ENCODE peak calls at places on chromosomes 1 and 21, in five cellular contexts. One of them, this sample, is unnamed.

GRCh38 chr1:63935148-63935547 is 161.3 kb downstream of the ROR1 start:
- DNase-seq in lung: no peak
- DNase-seq in brain microvascular endothelial cell: no peak
- DNase-seq in fibroblast of lung: peak
- DNase-seq in IMR-90: no peak
- DNase-seq in this sample: no peak

GRCh38 chr21:32044205-32044874 is 171.5 kb downstream of the HUNK start:
- DNase-seq in lung: no peak
- DNase-seq in fibroblast of lung: no peak
- DNase-seq in IMR-90: no peak
- DNase-seq in brain microvascular endothelial cell: no peak
- DNase-seq in this sample: no peak

GRCh38 chr21:41678944-41679343 is 87.9 kb downstream of the RIPK4 start:
- DNase-seq in IMR-90: peak
- DNase-seq in brain microvascular endothelial cell: peak
- DNase-seq in lung: peak
- DNase-seq in fibroblast of lung: peak
- DNase-seq in this sample: peak

GRCh38 chr1:61055110-61055614 is 27.2 kb upstream of the NFIA start:
- DNase-seq in IMR-90: peak
- DNase-seq in lung: no peak
- DNase-seq in fibroblast of lung: peak
- DNase-seq in brain microvascular endothelial cell: no peak
- DNase-seq in this sample: no peak

GRCh38 chr21:32256873-32257620 is 21.8 kb downstream of the MIS18A start:
- DNase-seq in lung: peak
- DNase-seq in brain microvascular endothelial cell: peak
- DNase-seq in IMR-90: peak
- DNase-seq in fibroblast of lung: peak
- DNase-seq in this sample: peak

GRCh38 chr1:174976436-174977107 is 23.2 kb upstream of the CACYBP start:
- DNase-seq in IMR-90: peak
- DNase-seq in brain microvascular endothelial cell: peak
- DNase-seq in fibroblast of lung: peak
- DNase-seq in lung: no peak
- DNase-seq in this sample: no peak

GRCh38 chr1:182087304-182087703 is 25.8 kb upstream of the ZNF648 start:
- DNase-seq in IMR-90: no peak
- DNase-seq in lung: no peak
- DNase-seq in brain microvascular endothelial cell: no peak
- DNase-seq in fibroblast of lung: no peak
- DNase-seq in this sample: no peak

GRCh38 chr1:72227667-72228066 is 54.7 kb downstream of the NEGR1 start:
- DNase-seq in fibroblast of lung: peak
- DNase-seq in IMR-90: peak
- DNase-seq in lung: no peak
- DNase-seq in brain microvascular endothelial cell: no peak
- DNase-seq in this sample: no peak

GRCh38 chr1:243312962-243313634 is 57.3 kb downstream of the SDCCAG8 start:
- DNase-seq in brain microvascular endothelial cell: no peak
- DNase-seq in lung: no peak
- DNase-seq in fibroblast of lung: no peak
- DNase-seq in IMR-90: no peak
- DNase-seq in this sample: no peak

GRCh38 chr1:161200421-161200991 is 1.7 kb upstream of the ADAMTS4 start:
- DNase-seq in lung: no peak
- DNase-seq in brain microvascular endothelial cell: no peak
- DNase-seq in IMR-90: no peak
- DNase-seq in fibroblast of lung: no peak
- DNase-seq in this sample: no peak

GRCh38 chr1:88731475-88731874 is 47.4 kb downstream of the PKN2 start:
- DNase-seq in lung: no peak
- DNase-seq in fibroblast of lung: peak
- DNase-seq in IMR-90: peak
- DNase-seq in brain microvascular endothelial cell: peak
- DNase-seq in this sample: no peak

GRCh38 chr1:39103321-39104157 is 77.4 kb downstream of the NDUFS5 start:
- DNase-seq in fibroblast of lung: peak
- DNase-seq in lung: no peak
- DNase-seq in brain microvascular endothelial cell: peak
- DNase-seq in IMR-90: peak
- DNase-seq in this sample: no peak

GRCh38 chr1:180026556-180026955 is 71.9 kb downstream of the CEP350 start:
- DNase-seq in lung: no peak
- DNase-seq in fibroblast of lung: peak
- DNase-seq in brain microvascular endothelial cell: peak
- DNase-seq in IMR-90: peak
- DNase-seq in this sample: no peak

GRCh38 chr1:2194898-2195673 is 514 bp upstream of the FAAP20 start:
- DNase-seq in fibroblast of lung: peak
- DNase-seq in IMR-90: peak
- DNase-seq in lung: peak
- DNase-seq in brain microvascular endothelial cell: peak
- DNase-seq in this sample: peak

GRCh38 chr21:34653522-34653921 is 15.3 kb upstream of the CLIC6 start:
- DNase-seq in IMR-90: no peak
- DNase-seq in brain microvascular endothelial cell: no peak
- DNase-seq in lung: no peak
- DNase-seq in fibroblast of lung: no peak
- DNase-seq in this sample: no peak

GRCh38 chr1:54332781-54333585 is 73.2 kb downstream of the SSBP3 start:
- DNase-seq in brain microvascular endothelial cell: no peak
- DNase-seq in fibroblast of lung: no peak
- DNase-seq in IMR-90: no peak
- DNase-seq in lung: no peak
- DNase-seq in this sample: no peak

GRCh38 chr21:35199733-35200015 is 150.6 kb upstream of the RUNX1 start:
- DNase-seq in brain microvascular endothelial cell: no peak
- DNase-seq in fibroblast of lung: no peak
- DNase-seq in IMR-90: no peak
- DNase-seq in lung: no peak
- DNase-seq in this sample: no peak

GRCh38 chr1:209430821-209431259 is 152.7 kb upstream of the CAMK1G start:
- DNase-seq in lung: no peak
- DNase-seq in IMR-90: no peak
- DNase-seq in brain microvascular endothelial cell: no peak
- DNase-seq in fibroblast of lung: no peak
- DNase-seq in this sample: no peak

GRCh38 chr1:87673748-87674147 is 345.1 kb downstream of the LMO4 start:
- DNase-seq in fibroblast of lung: peak
- DNase-seq in brain microvascular endothelial cell: no peak
- DNase-seq in IMR-90: no peak
- DNase-seq in lung: no peak
- DNase-seq in this sample: no peak
- TF ChIP-seq CTCF in fibroblast of lung: no peak
- TF ChIP-seq CTCF in brain microvascular endothelial cell: no peak
- TF ChIP-seq CTCF in IMR-90: no peak
- TF ChIP-seq CTCF in lung: no peak
- TF ChIP-seq CTCF in this sample: no peak

DNA sequence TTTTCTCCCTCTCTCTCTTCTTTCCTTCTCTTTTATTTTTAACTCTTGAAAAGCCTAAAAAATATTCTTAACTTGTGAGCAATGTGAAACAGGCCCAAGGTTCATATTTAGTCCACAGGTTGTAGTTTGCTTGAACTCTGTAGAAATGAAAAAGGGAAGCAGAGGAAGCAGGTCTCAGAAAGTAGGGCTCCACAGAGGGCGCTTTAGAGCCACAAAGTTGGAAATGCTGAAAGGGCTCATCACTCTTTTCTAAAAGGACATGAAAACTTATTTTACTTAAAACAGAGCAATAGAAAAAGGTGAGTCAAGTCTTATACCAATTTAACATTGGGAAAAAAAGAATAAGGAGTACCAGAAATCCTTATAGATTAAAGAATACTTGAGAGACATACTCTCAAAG is 247.0 kb downstream of the USP25 start:
- DNase-seq in lung: no peak
- DNase-seq in IMR-90: no peak
- DNase-seq in brain microvascular endothelial cell: no peak
- DNase-seq in fibroblast of lung: peak
- DNase-seq in this sample: peak
- TF ChIP-seq CTCF in lung: no peak
- TF ChIP-seq CTCF in IMR-90: peak
- TF ChIP-seq CTCF in brain microvascular endothelial cell: peak
- TF ChIP-seq CTCF in fibroblast of lung: peak
- TF ChIP-seq CTCF in this sample: no peak

GRCh38 chr1:115166531-115167091 is 77.3 kb upstream of the TSPAN2 start:
- DNase-seq in IMR-90: peak
- DNase-seq in brain microvascular endothelial cell: peak
- DNase-seq in lung: no peak
- DNase-seq in fibroblast of lung: peak
- DNase-seq in this sample: no peak
- TF ChIP-seq CTCF in IMR-90: peak
- TF ChIP-seq CTCF in brain microvascular endothelial cell: peak
- TF ChIP-seq CTCF in lung: no peak
- TF ChIP-seq CTCF in fibroblast of lung: no peak
- TF ChIP-seq CTCF in this sample: no peak

GRCh38 chr1:240093120-240093961 is 1.7 kb downstream of the FMN2 start:
- DNase-seq in lung: no peak
- DNase-seq in IMR-90: no peak
- DNase-seq in fibroblast of lung: no peak
- DNase-seq in brain microvascular endothelial cell: peak
- DNase-seq in this sample: peak

GRCh38 chr1:240092301-240093119 is 827 bp downstream of the FMN2 start:
- DNase-seq in lung: no peak
- DNase-seq in brain microvascular endothelial cell: peak
- DNase-seq in IMR-90: peak
- DNase-seq in fibroblast of lung: peak
- DNase-seq in this sample: peak

GRCh38 chr1:240091201-240091600 is 482 bp upstream of the FMN2 start:
- DNase-seq in brain microvascular endothelial cell: no peak
- DNase-seq in IMR-90: no peak
- DNase-seq in fibroblast of lung: no peak
- DNase-seq in lung: no peak
- DNase-seq in this sample: no peak

GRCh38 chr1:240094043-240094722 is 2.5 kb downstream of the FMN2 start:
- DNase-seq in lung: no peak
- DNase-seq in IMR-90: no peak
- DNase-seq in brain microvascular endothelial cell: no peak
- DNase-seq in fibroblast of lung: no peak
- DNase-seq in this sample: no peak

DNA sequence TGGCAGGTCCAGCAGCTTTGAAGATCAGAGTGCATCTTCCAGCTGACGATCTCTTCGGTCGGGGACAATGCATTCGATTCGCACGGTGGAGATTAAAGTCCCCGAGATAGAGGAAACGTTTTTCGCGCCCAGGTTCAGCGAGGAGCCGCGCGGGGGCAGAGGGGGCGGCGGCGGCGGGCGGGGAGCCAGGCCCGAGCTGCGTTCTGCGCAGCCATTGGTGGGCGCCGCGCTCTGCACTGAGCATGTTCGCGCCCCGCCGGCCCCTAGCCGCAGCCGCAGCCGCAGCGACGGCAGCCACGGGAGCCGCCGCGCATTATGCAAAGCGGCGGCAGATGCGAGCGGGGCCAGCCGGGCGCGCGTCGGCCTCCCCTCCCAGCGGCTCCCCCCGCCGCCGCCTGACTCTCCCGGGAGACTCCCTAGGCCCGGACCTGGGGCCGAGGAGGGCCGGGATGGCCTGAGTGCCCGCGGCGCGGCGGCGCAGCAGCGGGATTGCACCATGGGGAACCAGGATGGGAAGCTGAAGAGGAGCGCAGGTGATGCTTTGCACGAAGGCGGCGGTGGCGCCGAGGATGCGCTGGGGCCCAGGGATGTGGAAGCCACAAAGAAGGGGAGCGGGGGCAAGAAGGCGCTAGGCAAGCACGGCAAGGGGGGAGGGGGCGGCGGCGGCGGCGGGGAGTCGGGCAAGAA is at the start of gene FMN2:
- DNase-seq in brain microvascular endothelial cell: peak
- DNase-seq in lung: no peak
- DNase-seq in fibroblast of lung: no peak
- DNase-seq in IMR-90: peak
- DNase-seq in this sample: peak
- TF ChIP-seq CTCF in brain microvascular endothelial cell: no peak
- TF ChIP-seq CTCF in lung: no peak
- TF ChIP-seq CTCF in fibroblast of lung: no peak
- TF ChIP-seq CTCF in IMR-90: no peak
- TF ChIP-seq CTCF in this sample: no peak

GRCh38 chr1:32390904-32391480 is 3.2 kb downstream of the BSDC1 start:
- DNase-seq in IMR-90: no peak
- DNase-seq in lung: no peak
- DNase-seq in brain microvascular endothelial cell: no peak
- DNase-seq in fibroblast of lung: no peak
- DNase-seq in this sample: no peak
- TF ChIP-seq CTCF in IMR-90: no peak
- TF ChIP-seq CTCF in lung: no peak
- TF ChIP-seq CTCF in brain microvascular endothelial cell: no peak
- TF ChIP-seq CTCF in fibroblast of lung: no peak
- TF ChIP-seq CTCF in this sample: no peak

DNA sequence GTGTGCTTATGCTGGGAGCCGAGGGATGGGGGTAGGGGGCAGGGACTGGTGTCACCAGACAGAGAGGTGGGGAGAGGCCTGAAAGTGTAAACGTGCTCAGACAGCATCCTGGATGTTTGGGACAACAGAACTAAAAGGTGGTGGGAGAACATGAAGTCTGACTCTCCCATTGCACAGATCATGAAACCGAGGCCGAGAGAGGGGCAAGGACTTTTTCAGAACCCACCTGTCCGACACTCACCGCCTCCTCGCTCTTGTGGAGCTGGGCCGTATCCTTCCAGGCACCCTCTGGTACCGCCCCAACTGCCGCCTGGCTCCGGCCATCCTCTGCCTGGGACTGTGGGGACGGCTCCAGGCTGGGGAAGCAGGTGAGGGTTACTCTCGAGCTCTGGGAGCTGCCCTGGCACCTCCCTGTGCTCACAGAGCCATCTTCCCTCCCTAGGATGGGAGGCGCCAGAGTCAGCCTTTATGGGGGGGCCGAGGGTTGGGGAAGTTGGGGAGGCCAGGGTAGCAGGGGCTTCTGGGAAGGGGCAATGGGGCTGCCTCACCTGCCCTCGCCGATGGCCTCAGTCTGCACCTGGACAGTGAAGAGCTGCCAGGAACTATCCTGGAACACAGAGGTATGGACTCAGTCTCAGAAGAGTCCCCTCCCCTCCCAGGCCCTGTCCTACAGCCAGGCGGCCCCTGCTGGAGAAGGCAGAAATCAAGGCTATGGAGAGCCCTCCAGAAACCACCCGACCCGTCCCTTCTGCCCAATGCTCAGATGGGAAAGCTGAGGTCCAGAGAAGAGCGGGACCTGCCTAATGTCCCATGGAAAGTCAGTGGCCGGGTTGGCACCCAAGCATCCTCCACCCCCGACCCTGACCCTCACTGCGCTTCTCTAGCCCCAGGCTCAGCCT is 7.0 kb downstream of the ATP13A2 start:
- DNase-seq in brain microvascular endothelial cell: no peak
- DNase-seq in fibroblast of lung: no peak
- DNase-seq in lung: no peak
- DNase-seq in IMR-90: no peak
- DNase-seq in this sample: no peak
- TF ChIP-seq CTCF in brain microvascular endothelial cell: peak
- TF ChIP-seq CTCF in fibroblast of lung: no peak
- TF ChIP-seq CTCF in lung: no peak
- TF ChIP-seq CTCF in IMR-90: peak
- TF ChIP-seq CTCF in this sample: no peak

This sample was measured in nephron progenitor cell.